ENCODE peak calls at places on chromosomes 5 and 9, in seven cellular contexts. W, S, L, D, O, Y and C are unnamed samples.

GRCh38 chr5:139903805-139904565 is 108.4 kb downstream of the PSD2 start:
- DNase-seq in W (no peak), S (peak; percentile 62), L (no peak), D (no peak), O (peak; percentile 84), Y (no peak), C (peak; percentile 29)

GRCh38 chr9:130239741-130240241 is 25.8 kb upstream of the HMCN2 start:
- DNase-seq in W (peak; percentile 24), S (peak; percentile 56), L (no peak), D (no peak), O (no peak), Y (no peak), C (no peak)

GRCh38 chr5:140261403-140262171 is 41.3 kb downstream of the PFDN1 start:
- DNase-seq in W (peak; percentile 43), S (no peak), L (no peak), D (peak; percentile 59), O (no peak), Y (peak; percentile 83), C (peak; percentile 4)

GRCh38 chr5:136079195-136079985 is 50.6 kb downstream of the TGFBI start:
- DNase-seq in W (no peak), S (peak; percentile 31), L (no peak), D (no peak), O (peak; percentile 39), Y (no peak), C (no peak)

GRCh38 chr9:27413507-27414214 is 110.4 kb upstream of the IFNK start:
- DNase-seq in W (no peak), S (no peak), L (no peak), D (no peak), O (no peak), Y (no peak), C (no peak)

GRCh38 chr5:80871541-80871961 is 88.6 kb upstream of the RASGRF2 start:
- DNase-seq in W (no peak), S (no peak), L (no peak), D (no peak), O (no peak), Y (no peak), C (no peak)

GRCh38 chr9:22136446-22137140 is 127.5 kb upstream of the CDKN2B start:
- DNase-seq in W (no peak), S (no peak), L (no peak), D (peak; percentile 89), O (no peak), Y (no peak), C (no peak)

GRCh38 chr5:73096239-73096575 is 24.2 kb upstream of the TMEM171 start:
- DNase-seq in W (no peak), S (no peak), L (no peak), D (no peak), O (no peak), Y (no peak), C (no peak)

GRCh38 chr9:115262477-115262876 is 144.5 kb upstream of the TNC start:
- DNase-seq in W (peak; percentile 99), S (peak; percentile 28), L (no peak), D (peak; percentile 68), O (no peak), Y (peak; percentile 85), C (peak; percentile 99)

GRCh38 chr5:133993152-133993548 is 11.6 kb downstream of the VDAC1 start:
- DNase-seq in W (no peak), S (no peak), L (no peak), D (no peak), O (no peak), Y (no peak), C (peak; percentile 20)

GRCh38 chr5:56656816-56657740 is 158.3 kb upstream of the MAP3K1 start:
- DNase-seq in W (no peak), S (no peak), L (no peak), D (no peak), O (no peak), Y (no peak), C (no peak)

GRCh38 chr5:122183098-122183794 is 53.9 kb downstream of the ZNF474 start:
- DNase-seq in W (no peak), S (no peak), L (no peak), D (no peak), O (no peak), Y (peak; percentile 88), C (peak; percentile 25)

GRCh38 chr5:179183481-179183880 is 123.3 kb downstream of the ZNF354C start:
- DNase-seq in W (no peak), S (no peak), L (no peak), D (no peak), O (no peak), Y (no peak), C (no peak)

GRCh38 chr5:1295650-1296037 is 776 bp upstream of the TERT start:
- DNase-seq in W (no peak), S (peak; percentile 11), L (no peak), D (no peak), O (no peak), Y (peak; percentile 65), C (no peak)

GRCh38 chr5:123089572-123089970 is 530 bp downstream of the PRDM6 start:
- DNase-seq in W (no peak), S (peak; percentile 23), L (no peak), D (no peak), O (peak; percentile 66), Y (no peak), C (no peak)

GRCh38 chr9:78584589-78584988 is 287.7 kb downstream of the PSAT1 start:
- DNase-seq in W (no peak), S (no peak), L (no peak), D (no peak), O (no peak), Y (no peak), C (no peak)

GRCh38 chr5:38291355-38291754 is 33.0 kb downstream of the EGFLAM start:
- DNase-seq in W (no peak), S (no peak), L (no peak), D (no peak), O (no peak), Y (no peak), C (no peak)

GRCh38 chr5:167049043-167049663 is 1242.3 kb upstream of the WWC1 start:
- DNase-seq in W (peak; percentile 15), S (peak; percentile 61), L (no peak), D (no peak), O (peak; percentile 71), Y (no peak), C (peak; percentile 52)

GRCh38 chr5:173413476-173413982 is 85.3 kb upstream of the STC2 start:
- DNase-seq in W (no peak), S (no peak), L (no peak), D (no peak), O (no peak), Y (no peak), C (no peak)

GRCh38 chr9:7118653-7119052 is 360.9 kb downstream of the KDM4C start:
- DNase-seq in W (no peak), S (no peak), L (no peak), D (no peak), O (no peak), Y (no peak), C (no peak)

GRCh38 chr5:158903006-158903405 is 196.7 kb downstream of the EBF1 start:
- DNase-seq in W (no peak), S (peak; percentile 23), L (no peak), D (no peak), O (peak; percentile 27), Y (no peak), C (no peak)

GRCh38 chr5:94941113-94941765 is 322.8 kb downstream of the SLF1 start:
- DNase-seq in W (no peak), S (no peak), L (no peak), D (no peak), O (no peak), Y (no peak), C (no peak)

GRCh38 chr9:16105576-16105975 is 552.7 kb downstream of the CCDC171 start:
- DNase-seq in W (no peak), S (no peak), L (no peak), D (no peak), O (no peak), Y (no peak), C (no peak)

GRCh38 chr9:132912131-132912530 is 32.3 kb downstream of the TSC1 start:
- DNase-seq in W (no peak), S (no peak), L (no peak), D (no peak), O (no peak), Y (no peak), C (no peak)

GRCh38 chr5:15993334-15993733 is 186.3 kb downstream of the MARCHF11 start:
- DNase-seq in W (no peak), S (no peak), L (no peak), D (no peak), O (no peak), Y (no peak), C (no peak)

GRCh38 chr5:56543431-56544385 is 271.6 kb upstream of the MAP3K1 start:
- DNase-seq in W (no peak), S (no peak), L (no peak), D (peak; percentile 26), O (no peak), Y (no peak), C (no peak)

GRCh38 chr5:179195561-179196419 is 135.6 kb downstream of the ZNF354C start:
- DNase-seq in W (no peak), S (no peak), L (no peak), D (no peak), O (no peak), Y (no peak), C (no peak)

GRCh38 chr5:125451622-125452021 is 705.2 kb upstream of the ZNF608 start:
- DNase-seq in W (no peak), S (no peak), L (no peak), D (no peak), O (no peak), Y (no peak), C (no peak)

GRCh38 chr9:73577867-73578266 is 426.2 kb downstream of the ANXA1 start:
- DNase-seq in W (peak; percentile 40), S (peak; percentile 34), L (no peak), D (no peak), O (peak; percentile 41), Y (no peak), C (no peak)

GRCh38 chr9:137317021-137317978 is 15.2 kb upstream of the NRARP start:
- DNase-seq in W (no peak), S (no peak), L (no peak), D (no peak), O (peak; percentile 9), Y (no peak), C (no peak)

GRCh38 chr5:97134634-97135033 is 7.8 kb downstream of the LIX1 start:
- DNase-seq in W (no peak), S (no peak), L (no peak), D (no peak), O (peak; percentile 90), Y (no peak), C (no peak)

GRCh38 chr5:96175090-96175489 is 213.4 kb upstream of the ELL2 start:
- DNase-seq in W (no peak), S (no peak), L (no peak), D (no peak), O (no peak), Y (no peak), C (no peak)

GRCh38 chr9:98654247-98654646 is 54.5 kb downstream of the GABBR2 start:
- DNase-seq in W (peak; percentile 76), S (no peak), L (no peak), D (peak; percentile 91), O (no peak), Y (no peak), C (peak; percentile 97)

GRCh38 chr5:154164182-154164581 is 26.4 kb upstream of the GALNT10 start:
- DNase-seq in W (peak; percentile 13), S (no peak), L (no peak), D (no peak), O (no peak), Y (no peak), C (peak; percentile 32)

GRCh38 chr5:53482717-53483638 is 2.5 kb downstream of the FST start:
- DNase-seq in W (no peak), S (no peak), L (no peak), D (no peak), O (peak; percentile 77), Y (peak; percentile 78), C (no peak)